ENCODE peak calls at places on chromosomes 6 and 20, in nine cellular contexts. Q is NCI-H1436; X is T1000; A is T-helper 17 cell; G is CD8-positive, alpha-beta T cell; D is T-helper 1 cell; E is astrocyte of the hippocampus; C is GM10248; M is activated CD8-positive, alpha-beta memory T cell treated with anti-CD3 and anti-CD28 coated beads, Interleukin-2, amount 50 U/mL, for 4 hours. T is an unnamed sample.

GRCh38 chr6:137863126-137863996 is 3.7 kb upstream of the TNFAIP3 start:
- DNase-seq in Q (no peak), X (no peak), A (no peak), G (no peak), D (no peak), E (no peak), C (no peak), M (no peak), T (no peak)

GRCh38 chr6:148776321-148776966 is 29.6 kb downstream of the UST start:
- DNase-seq in Q (no peak), X (peak), A (no peak), G (no peak), D (no peak), E (peak), C (no peak), M (no peak), T (no peak)

GRCh38 chr6:4593891-4594445 is 182.2 kb upstream of the CDYL start:
- DNase-seq in Q (no peak), X (no peak), A (no peak), G (no peak), D (no peak), E (no peak), C (no peak), M (no peak), T (no peak)

GRCh38 chr6:164035912-164036485 is 621.5 kb downstream of the QKI start:
- DNase-seq in Q (peak), X (no peak), A (no peak), G (no peak), D (no peak), E (no peak), C (no peak), M (no peak), T (no peak)

GRCh38 chr20:444117-444516 is 18.2 kb downstream of the TBC1D20 start:
- DNase-seq in Q (no peak), X (no peak), A (no peak), G (no peak), D (no peak), E (peak), C (no peak), M (no peak), T (no peak)

GRCh38 chr6:157397660-157398059 is 16.7 kb downstream of the ZDHHC14 start:
- DNase-seq in Q (no peak), X (no peak), A (no peak), G (no peak), D (no peak), E (no peak), C (no peak), M (no peak), T (no peak)

GRCh38 chr20:35952480-35953410 is 1.6 kb downstream of the SCAND1 start:
- DNase-seq in Q (no peak), X (no peak), A (no peak), G (no peak), D (no peak), E (peak), C (no peak), M (no peak), T (no peak)

GRCh38 chr20:40865095-40865494 is 163.5 kb upstream of the TOP1 start:
- DNase-seq in Q (no peak), X (peak), A (no peak), G (no peak), D (no peak), E (no peak), C (no peak), M (no peak), T (no peak)

T was measured in effector memory CD4-positive, alpha-beta T cell.